ENCODE peak calls at places on chromosomes 16 and 17, in four cellular contexts. One of them, this sample, is unnamed.

GRCh38 chr17:78717431-78717980 is 64.6 kb downstream of the CYTH1 start:
- DNase-seq in activated CD8-positive, alpha-beta T cell treated with anti-CD3 and anti-CD28 coated beads, Interleukin-2, amount 10 ng/mL, durations not matched to agents 7 days and 5 days: no peak
- DNase-seq in hypothalamus: peak; percentile 68
- DNase-seq in heart right ventricle: no peak
- DNase-seq in this sample: peak; percentile 52

GRCh38 chr17:685006-685405 is 29.6 kb downstream of the VPS53 start:
- DNase-seq in heart right ventricle: no peak
- DNase-seq in activated CD8-positive, alpha-beta T cell treated with anti-CD3 and anti-CD28 coated beads, Interleukin-2, amount 10 ng/mL, durations not matched to agents 7 days and 5 days: no peak
- DNase-seq in hypothalamus: no peak
- DNase-seq in this sample: no peak

GRCh38 chr17:61331178-61331577 is 68.5 kb upstream of the TBX2 start:
- DNase-seq in hypothalamus: no peak
- DNase-seq in heart right ventricle: peak; percentile 44
- DNase-seq in activated CD8-positive, alpha-beta T cell treated with anti-CD3 and anti-CD28 coated beads, Interleukin-2, amount 10 ng/mL, durations not matched to agents 7 days and 5 days: no peak
- DNase-seq in this sample: no peak

GRCh38 chr16:11977206-11978041 is 890 bp downstream of the SNX29 start:
- DNase-seq in hypothalamus: no peak
- DNase-seq in heart right ventricle: no peak
- DNase-seq in activated CD8-positive, alpha-beta T cell treated with anti-CD3 and anti-CD28 coated beads, Interleukin-2, amount 10 ng/mL, durations not matched to agents 7 days and 5 days: no peak
- DNase-seq in this sample: peak; percentile 36

GRCh38 chr16:88669986-88670385 is 7.1 kb upstream of the MVD start:
- DNase-seq in heart right ventricle: no peak
- DNase-seq in activated CD8-positive, alpha-beta T cell treated with anti-CD3 and anti-CD28 coated beads, Interleukin-2, amount 10 ng/mL, durations not matched to agents 7 days and 5 days: no peak
- DNase-seq in hypothalamus: no peak
- DNase-seq in this sample: no peak

GRCh38 chr17:69525920-69526841 is 111.7 kb downstream of the MAP2K6 start:
- DNase-seq in hypothalamus: no peak
- DNase-seq in heart right ventricle: no peak
- DNase-seq in activated CD8-positive, alpha-beta T cell treated with anti-CD3 and anti-CD28 coated beads, Interleukin-2, amount 10 ng/mL, durations not matched to agents 7 days and 5 days: no peak
- DNase-seq in this sample: no peak

GRCh38 chr17:75313941-75314550 is 24.8 kb upstream of the SLC25A19 start:
- DNase-seq in hypothalamus: no peak
- DNase-seq in heart right ventricle: no peak
- DNase-seq in activated CD8-positive, alpha-beta T cell treated with anti-CD3 and anti-CD28 coated beads, Interleukin-2, amount 10 ng/mL, durations not matched to agents 7 days and 5 days: no peak
- DNase-seq in this sample: no peak

GRCh38 chr16:82070656-82071369 is 35.8 kb downstream of the HSD17B2 start:
- DNase-seq in heart right ventricle: no peak
- DNase-seq in hypothalamus: no peak
- DNase-seq in activated CD8-positive, alpha-beta T cell treated with anti-CD3 and anti-CD28 coated beads, Interleukin-2, amount 10 ng/mL, durations not matched to agents 7 days and 5 days: no peak
- DNase-seq in this sample: no peak

GRCh38 chr16:19898924-19899604 is 14.4 kb upstream of the GPRC5B start:
- DNase-seq in heart right ventricle: no peak
- DNase-seq in hypothalamus: no peak
- DNase-seq in activated CD8-positive, alpha-beta T cell treated with anti-CD3 and anti-CD28 coated beads, Interleukin-2, amount 10 ng/mL, durations not matched to agents 7 days and 5 days: peak; percentile 64
- DNase-seq in this sample: peak; percentile 23

GRCh38 chr16:29126057-29126494 is 141.2 kb downstream of the LAT start:
- DNase-seq in hypothalamus: no peak
- DNase-seq in activated CD8-positive, alpha-beta T cell treated with anti-CD3 and anti-CD28 coated beads, Interleukin-2, amount 10 ng/mL, durations not matched to agents 7 days and 5 days: peak; percentile 61
- DNase-seq in heart right ventricle: no peak
- DNase-seq in this sample: no peak

GRCh38 chr16:67170168-67170947 is at the start of gene NOL3:
- DNase-seq in hypothalamus: peak; percentile 56
- DNase-seq in heart right ventricle: peak; percentile 89
- DNase-seq in activated CD8-positive, alpha-beta T cell treated with anti-CD3 and anti-CD28 coated beads, Interleukin-2, amount 10 ng/mL, durations not matched to agents 7 days and 5 days: peak; percentile 65
- DNase-seq in this sample: peak; percentile 90